ENCODE peak calls at places on chromosomes 4 and X, in eight cellular contexts. A is thyroid gland; L is A549; M is AG10803; B is astrocyte of the spinal cord; X is heart right ventricle; I is stomach; R is CD8-positive, alpha-beta T cell. T is an unnamed sample.

GRCh38 chr4:153788419-153789276 is at the start of gene SFRP2:
- DNase-seq in A (no peak), L (no peak), M (no peak), B (no peak), X (no peak), I (no peak), R (no peak), T (no peak)

GRCh38 chr4:102344955-102345794 is at the start of gene SLC39A8:
- DNase-seq in A (peak; percentile 89), L (peak; percentile 89), M (peak; percentile 61), B (peak; percentile 81), X (peak; percentile 79), I (peak; percentile 82), R (peak; percentile 84), T (peak; percentile 90)

GRCh38 chr4:37662861-37663390 is 23.2 kb downstream of the RELL1 start:
- DNase-seq in A (peak; percentile 84), L (peak; percentile 58), M (no peak), B (no peak), X (peak; percentile 27), I (no peak), R (no peak), T (no peak)

GRCh38 chr4:114598191-114599121 is at the start of gene UGT8:
- DNase-seq in A (peak; percentile 80), L (peak; percentile 5), M (peak; percentile 4), B (peak; percentile 16), X (peak; percentile 30), I (peak; percentile 86), R (no peak), T (peak; percentile 73)

GRCh38 chrX:130716822-130717405 is 186.1 kb downstream of the ENOX2 start:
- DNase-seq in A (no peak), L (no peak), M (peak; percentile 23), B (no peak), X (no peak), I (no peak), R (no peak), T (no peak)

GRCh38 chr4:183758006-183758734 is 99.1 kb downstream of the TRAPPC11 start:
- DNase-seq in A (no peak), L (peak; percentile 17), M (no peak), B (no peak), X (peak; percentile 81), I (no peak), R (no peak), T (no peak)

GRCh38 chr4:19711871-19712270 is 539.8 kb upstream of the SLIT2 start:
- DNase-seq in A (no peak), L (no peak), M (peak; percentile 59), B (peak; percentile 69), X (no peak), I (no peak), R (no peak), T (no peak)

GRCh38 chr4:89837385-89837995 is 529 bp upstream of the SNCA start:
- DNase-seq in A (peak; percentile 27), L (peak; percentile 2), M (no peak), B (peak; percentile 50), X (peak; percentile 15), I (no peak), R (no peak), T (peak; percentile 1)

GRCh38 chrX:31314921-31315320 is 243.1 kb upstream of the FTHL17 start:
- DNase-seq in A (no peak), L (no peak), M (peak; percentile 79), B (peak; percentile 23), X (no peak), I (no peak), R (no peak), T (no peak)

GRCh38 chr4:101071241-101071640 is 276.1 kb downstream of the PPP3CA start:
- DNase-seq in A (no peak), L (no peak), M (peak; percentile 33), B (no peak), X (no peak), I (no peak), R (no peak), T (no peak)

GRCh38 chrX:80430826-80431501 is 10.7 kb downstream of the TENT5D start:
- DNase-seq in A (no peak), L (peak; percentile 16), M (no peak), B (no peak), X (no peak), I (no peak), R (no peak), T (no peak)

DNA sequence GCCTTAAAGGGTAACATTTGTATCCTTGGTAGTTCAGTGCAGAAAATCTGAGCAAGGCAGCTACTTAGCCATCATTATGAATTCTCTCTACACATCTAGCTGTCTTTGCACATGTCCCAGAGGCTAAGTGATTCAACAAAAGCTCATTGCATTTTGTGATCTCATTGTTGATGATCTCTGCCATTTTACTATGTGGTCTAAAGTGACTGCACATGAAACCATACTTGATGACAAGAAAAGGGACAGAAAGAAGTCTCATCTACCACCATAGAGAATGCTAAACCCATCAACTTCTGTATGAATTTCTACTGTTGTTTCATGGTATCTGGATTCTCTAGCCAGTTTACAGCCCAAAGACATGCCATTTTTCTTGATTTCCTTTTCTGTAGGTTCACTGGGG is 5.9 kb upstream of the PGK1 start:
- DNase-seq in A (no peak), L (no peak), M (no peak), B (no peak), X (no peak), I (no peak), R (no peak), T (no peak)
- TF ChIP-seq CTCF in A (no peak), L (no peak), M (no peak), B (no peak), X (no peak), I (no peak), R (no peak), T (no peak)

DNA sequence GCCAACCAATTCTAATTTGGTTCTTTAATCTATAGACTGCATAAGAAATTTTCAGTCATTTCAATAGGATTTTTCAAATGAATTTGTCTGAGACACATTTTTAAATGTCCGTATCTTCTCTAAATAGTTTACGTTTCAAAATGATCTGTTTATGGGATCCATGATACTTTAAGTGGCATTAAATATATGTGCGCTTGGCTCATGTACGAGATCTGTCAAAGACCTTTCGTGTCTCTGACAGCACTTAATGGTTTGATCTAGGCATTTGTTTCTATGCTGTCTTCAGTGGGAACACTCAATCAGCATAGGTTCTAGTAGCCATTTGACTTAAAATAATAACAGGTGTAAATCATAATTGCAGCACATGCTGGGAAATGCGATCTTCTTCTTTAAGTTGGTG is 731.0 kb downstream of the CENPC start:
- DNase-seq in A (no peak), L (no peak), M (no peak), B (no peak), X (no peak), I (no peak), R (no peak), T (no peak)
- H3K4me3 ChIP-seq in A (no peak overlapping the region), L (no peak overlapping the region), M (no peak overlapping the region), B (no peak overlapping the region), X (no peak overlapping the region), I (no peak overlapping the region), R (no peak overlapping the region), T (no peak overlapping the region)

GRCh38 chrX:77065896-77066295 is 381.3 kb upstream of the FGF16 start:
- DNase-seq in A (no peak), L (no peak), M (no peak), B (no peak), X (no peak), I (no peak), R (no peak), T (no peak)
- TF ChIP-seq CTCF in A (no peak), L (no peak), M (no peak), B (no peak), X (no peak), I (no peak), R (no peak), T (no peak)

DNA sequence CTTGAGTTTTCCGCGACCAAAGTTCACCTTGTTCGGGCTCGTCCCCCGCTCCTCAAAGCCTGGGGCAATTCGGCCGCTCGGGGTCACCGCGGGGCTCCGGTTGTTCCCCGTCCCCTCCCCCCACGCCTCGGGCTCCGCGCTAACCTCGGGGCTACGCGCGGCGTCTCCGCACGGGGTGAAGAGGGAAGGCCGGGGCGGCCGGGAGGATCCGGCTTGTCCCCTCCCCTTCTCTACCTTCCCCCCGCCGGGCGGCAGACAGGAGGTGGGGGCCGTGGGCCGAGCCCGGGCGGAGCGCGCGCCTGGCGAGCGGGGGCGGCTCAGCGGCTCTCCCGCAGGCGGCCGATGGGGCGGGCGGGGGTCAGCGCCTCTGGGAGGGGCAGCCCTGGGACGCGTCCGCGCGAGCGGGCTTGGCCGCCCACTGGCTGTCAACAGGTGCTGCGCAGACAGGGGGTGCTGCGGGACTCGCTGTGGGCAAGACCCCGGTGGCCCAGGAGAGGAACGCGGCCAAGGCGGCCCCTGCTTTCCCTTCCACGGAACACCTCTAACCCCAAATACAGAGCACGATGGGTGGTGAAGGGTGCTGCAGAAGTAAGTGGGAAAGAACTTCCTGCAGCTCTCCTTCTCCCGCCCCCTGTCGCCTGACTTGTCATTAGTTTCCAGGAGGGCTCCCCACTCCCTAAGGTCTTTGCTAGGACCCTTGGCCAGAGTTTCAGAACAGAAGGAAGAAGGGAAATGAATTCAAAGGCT is at the start of gene PDGFC:
- DNase-seq in A (peak; percentile 84), L (peak; percentile 57), M (peak; percentile 68), B (peak; percentile 83), X (peak; percentile 74), I (peak; percentile 75), R (peak; percentile 10), T (peak; percentile 10)
- H3K4me3 ChIP-seq in A (peak within 1 kb of the TSS; percentile 54), L (peak within 1 kb of the TSS; percentile 92), M (peak within 1 kb of the TSS; percentile 91), B (peak within 1 kb of the TSS; percentile 60), X (peak within 1 kb of the TSS; percentile 36), I (peak within 1 kb of the TSS; percentile 62), R (no peak within 1 kb of the TSS), T (no peak within 1 kb of the TSS)

GRCh38 chrX:17590892-17591740 is 146.2 kb upstream of the SCML1 start:
- DNase-seq in A (peak; percentile 66), L (peak; percentile 73), M (peak; percentile 82), B (peak; percentile 80), X (peak; percentile 27), I (peak; percentile 65), R (peak; percentile 10), T (no peak)
- TF ChIP-seq CTCF in A (peak; percentile 63), L (peak; percentile 68), M (peak; percentile 79), B (peak; percentile 73), X (peak; percentile 64), I (no peak), R (peak; percentile 23), T (peak; percentile 80)

DNA sequence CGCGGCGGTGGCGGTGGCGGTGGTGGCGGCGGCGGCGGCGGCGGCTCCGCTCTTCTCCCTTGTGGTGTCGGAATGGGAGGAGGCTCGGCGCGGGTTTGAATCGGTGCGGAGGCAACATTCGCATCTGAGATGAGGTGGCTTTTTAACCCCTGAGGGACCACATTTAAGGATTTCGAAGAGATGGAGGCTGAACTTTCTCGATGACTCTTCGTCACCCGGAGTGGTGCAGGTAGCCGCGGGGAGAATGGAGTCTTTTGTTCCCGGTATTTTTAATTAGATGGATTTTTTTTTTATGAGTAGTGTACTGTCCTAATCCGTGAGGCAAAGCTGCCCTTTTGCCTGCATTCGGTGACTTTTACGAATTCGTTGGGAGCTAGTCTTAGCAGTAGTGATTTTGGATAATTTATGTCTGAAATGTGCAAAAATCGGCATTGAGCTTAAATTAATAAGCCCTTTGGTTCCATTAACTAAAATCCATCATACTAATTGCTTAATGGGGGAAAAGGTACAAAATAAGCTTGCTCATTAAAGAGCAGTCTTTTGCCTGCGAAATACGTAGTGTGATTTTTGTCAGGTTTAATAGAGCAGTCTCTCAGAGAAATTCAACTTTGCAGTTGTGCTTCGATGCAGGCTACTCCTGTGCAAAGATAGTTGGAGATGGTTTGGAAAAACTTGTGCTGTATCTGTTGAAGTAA is 206.1 kb downstream of the TENM3 start:
- DNase-seq in A (no peak), L (peak; percentile 13), M (no peak), B (peak; percentile 62), X (no peak), I (no peak), R (no peak), T (no peak)
- H3K4me3 ChIP-seq in A (peak overlapping the region; percentile 6), L (peak overlapping the region; percentile 53), M (peak overlapping the region; percentile 73), B (peak overlapping the region; percentile 56), X (peak overlapping the region; percentile 2), I (peak overlapping the region; percentile 61), R (peak overlapping the region; percentile 38), T (no peak overlapping the region)

T was measured in GM06990.